ENCODE peak calls at places on chromosomes 12 and 14, in nine cellular contexts. H is pancreas, V is IMR-90, G is Calu3, C is mesothelial cell of epicardium, E is AG04449, M is bronchial epithelial cell, Q is ascending aorta, N is cardiac muscle cell. R is an unnamed sample.

GRCh38 chr12:18446245-18446644 is 184.9 kb downstream of the PIK3C2G start:
- DNase-seq in G (no peak), E (no peak), N (no peak), C (no peak), M (no peak), H (no peak), V (no peak), Q (no peak), R (peak)

GRCh38 chr14:96040836-96041371 is 1.7 kb downstream of the C14orf132 start:
- DNase-seq in N (no peak), H (no peak), C (no peak), Q (no peak), V (peak), G (no peak), E (no peak), M (no peak), R (no peak)

GRCh38 chr14:60485600-60486251 is at the start of gene C14orf39:
- DNase-seq in G (no peak), M (peak), E (no peak), N (peak), Q (no peak), C (no peak), V (peak), H (no peak), R (peak)

GRCh38 chr14:65131176-65131765 is 29.0 kb upstream of the MAX start:
- DNase-seq in C (no peak), N (no peak), Q (no peak), M (peak), G (peak), H (no peak), E (peak), V (peak), R (no peak)

GRCh38 chr12:78711954-78712353 is 152.6 kb upstream of the SYT1 start:
- DNase-seq in E (no peak), C (no peak), N (no peak), Q (no peak), M (no peak), H (no peak), V (no peak), G (no peak), R (no peak)

GRCh38 chr12:110549716-110550115 is 33.4 kb downstream of the PPTC7 start:
- DNase-seq in Q (no peak), G (no peak), C (no peak), E (no peak), H (no peak), N (peak), V (no peak), M (no peak), R (no peak)

GRCh38 chr12:125568306-125568705 is 503.1 kb downstream of the AACS start:
- DNase-seq in C (no peak), E (no peak), G (no peak), Q (no peak), V (no peak), H (no peak), N (peak), M (no peak), R (no peak)

GRCh38 chr14:92962031-92962830 is 39.3 kb downstream of the CHGA start:
- DNase-seq in M (no peak), G (no peak), V (no peak), C (no peak), E (no peak), N (no peak), Q (no peak), H (no peak), R (no peak)

GRCh38 chr12:76738824-76739579 is 24.9 kb upstream of the ZDHHC17 start:
- DNase-seq in G (no peak), H (no peak), E (no peak), M (no peak), N (no peak), C (no peak), Q (no peak), V (no peak), R (no peak)

GRCh38 chr12:52649066-52649465 is 2.9 kb downstream of the KRT2 start:
- DNase-seq in Q (no peak), H (no peak), C (no peak), M (no peak), V (no peak), E (no peak), G (no peak), N (no peak), R (no peak)

GRCh38 chr12:104588048-104588942 is 131.5 kb downstream of the CHST11 start:
- DNase-seq in H (no peak), V (peak), C (no peak), E (no peak), N (no peak), M (peak), Q (no peak), G (peak), R (no peak)

GRCh38 chr12:100268835-100269564 is 2.0 kb downstream of the SCYL2 start:
- DNase-seq in H (no peak), N (peak), M (peak), V (peak), E (no peak), Q (no peak), C (no peak), G (no peak), R (no peak)

GRCh38 chr12:50555471-50555885 is 50.7 kb downstream of the DIP2B start:
- DNase-seq in G (no peak), Q (no peak), V (no peak), H (no peak), M (no peak), N (no peak), E (no peak), C (no peak), R (no peak)

GRCh38 chr12:123364532-123365140 is at the start of gene SBNO1:
- DNase-seq in V (peak), C (peak), M (no peak), E (peak), N (peak), G (peak), Q (no peak), H (peak), R (peak)

GRCh38 chr12:89907659-89908058 is 199.0 kb upstream of the ATP2B1 start:
- DNase-seq in Q (no peak), C (no peak), G (no peak), M (no peak), N (no peak), H (no peak), V (no peak), E (no peak), R (no peak)

GRCh38 chr14:57352771-57353170 is 37.6 kb upstream of the NAA30 start:
- DNase-seq in V (no peak), E (no peak), G (no peak), N (no peak), Q (no peak), H (no peak), M (peak), C (no peak), R (no peak)

GRCh38 chr14:33765251-33765650 is 185.6 kb downstream of the EGLN3 start:
- DNase-seq in V (no peak), C (no peak), H (no peak), E (no peak), N (peak), Q (no peak), G (no peak), M (no peak), R (no peak)

GRCh38 chr14:105879503-105879866 is 353.1 kb downstream of the TMEM121 start:
- DNase-seq in N (no peak), G (no peak), H (no peak), C (peak), V (no peak), E (no peak), M (no peak), Q (no peak), R (no peak)

GRCh38 chr12:47549258-47549657 is 156.6 kb downstream of the RPAP3 start:
- DNase-seq in H (no peak), Q (no peak), V (no peak), N (no peak), E (no peak), G (no peak), M (peak), C (no peak), R (no peak)

GRCh38 chr14:50524071-50524470 is 8.3 kb downstream of the MAP4K5 start:
- DNase-seq in C (no peak), G (no peak), N (no peak), Q (no peak), V (no peak), H (no peak), E (no peak), M (no peak), R (peak)

GRCh38 chr12:18955594-18955993 is 173.9 kb upstream of the PLEKHA5 start:
- DNase-seq in N (no peak), Q (no peak), E (peak), H (no peak), C (no peak), G (no peak), M (peak), V (peak), R (no peak)

GRCh38 chr12:21828111-21828775 is 53.7 kb upstream of the KCNJ8 start:
- DNase-seq in G (no peak), Q (no peak), M (no peak), E (no peak), N (no peak), H (no peak), C (no peak), V (peak), R (no peak)

GRCh38 chr14:102200690-102201368 is 61.1 kb downstream of the WDR20 start:
- DNase-seq in N (no peak), C (no peak), H (no peak), M (no peak), Q (no peak), G (no peak), V (peak), E (no peak), R (no peak)

GRCh38 chr12:132513070-132513398 is 23.1 kb downstream of the FBRSL1 start:
- DNase-seq in H (no peak), G (no peak), N (no peak), Q (no peak), C (no peak), E (no peak), V (peak), M (no peak), R (no peak)

GRCh38 chr14:52780893-52781292 is 10.5 kb downstream of the GNPNAT1 start:
- DNase-seq in Q (no peak), H (no peak), N (no peak), M (no peak), G (no peak), V (no peak), E (no peak), C (no peak), R (no peak)

GRCh38 chr14:101480022-101480746 is 81.1 kb upstream of the DIO3 start:
- DNase-seq in Q (no peak), E (no peak), M (no peak), V (no peak), N (no peak), C (peak), G (no peak), H (no peak), R (no peak)

GRCh38 chr14:80624581-80624980 is 317.0 kb downstream of the CEP128 start:
- DNase-seq in C (no peak), N (no peak), Q (no peak), M (no peak), V (peak), H (no peak), G (no peak), E (no peak), R (no peak)

GRCh38 chr14:102008891-102009290 is 44.5 kb downstream of the DYNC1H1 start:
- DNase-seq in C (no peak), H (no peak), V (no peak), N (no peak), Q (no peak), M (no peak), E (no peak), G (no peak), R (no peak)

GRCh38 chr12:65022960-65023359 is 98.1 kb downstream of the WIF1 start:
- DNase-seq in Q (no peak), C (no peak), G (peak), V (no peak), N (no peak), E (no peak), H (no peak), M (peak), R (no peak)

GRCh38 chr12:68530965-68531364 is 79.7 kb upstream of the RAP1B start:
- DNase-seq in M (no peak), H (no peak), G (no peak), Q (no peak), V (peak), N (no peak), C (no peak), E (peak), R (no peak)

GRCh38 chr14:31926123-31926522 is 151.0 kb upstream of the ARHGAP5 start:
- DNase-seq in C (no peak), G (no peak), N (peak), V (peak), M (peak), Q (no peak), E (no peak), H (no peak), R (peak)

GRCh38 chr12:96302706-96303310 is 97.4 kb downstream of the CDK17 start:
- DNase-seq in H (no peak), C (no peak), Q (no peak), M (no peak), E (no peak), G (no peak), N (no peak), V (no peak), R (no peak)

GRCh38 chr12:123113038-123113437 is 37.9 kb downstream of the PITPNM2 start:
- DNase-seq in M (no peak), C (no peak), H (no peak), G (no peak), E (no peak), Q (no peak), V (no peak), N (no peak), R (no peak)

GRCh38 chr14:55585854-55586253 is 5.8 kb downstream of the KTN1 start:
- DNase-seq in M (peak), V (peak), G (no peak), E (no peak), C (no peak), H (no peak), N (no peak), Q (no peak), R (no peak)

DNA sequence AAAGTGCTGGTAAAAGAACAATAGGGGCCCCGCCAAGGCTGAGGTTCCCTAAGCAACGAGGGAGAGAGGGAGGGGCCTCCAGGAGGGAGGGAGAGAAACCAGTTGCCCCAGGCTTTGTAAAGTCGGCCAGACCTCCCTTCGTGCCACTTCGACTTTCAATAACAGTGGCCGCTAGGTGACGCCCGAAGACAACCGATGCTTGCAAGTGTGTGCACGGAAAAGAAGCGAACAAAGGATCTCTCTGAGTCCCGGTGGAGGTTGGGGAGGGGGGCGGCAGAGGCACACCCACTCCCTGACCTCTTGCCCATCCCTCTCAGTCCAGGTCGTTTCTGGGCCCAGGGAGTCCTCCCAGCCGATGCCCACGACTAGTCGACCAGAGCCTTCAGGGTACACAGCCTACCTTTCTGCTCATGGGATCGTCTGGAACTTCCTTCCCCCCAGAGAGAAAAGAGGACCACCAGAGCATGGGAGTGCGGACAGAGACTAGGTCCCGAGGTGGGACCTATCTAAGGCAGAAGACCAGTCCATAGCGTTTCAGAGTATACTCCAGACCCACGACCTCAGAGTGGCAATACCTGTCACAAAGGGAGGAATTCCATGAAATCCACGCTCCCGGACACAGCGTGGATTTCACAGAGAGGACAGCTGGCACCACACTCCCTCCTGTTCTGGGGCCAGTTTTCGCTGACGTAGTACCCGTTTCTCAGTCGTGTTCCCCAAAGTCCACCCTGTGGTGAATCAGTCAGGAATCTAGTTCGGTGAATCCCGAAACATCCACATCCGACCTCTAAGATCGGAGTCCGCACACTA is 262.7 kb upstream of the ALG10B start:
- DNase-seq in Q (no peak), M (no peak), N (no peak), V (no peak), H (peak), C (no peak), E (no peak), G (peak), R (peak)
- TF ChIP-seq CTCF in Q (no peak), M (peak), N (no peak), V (no peak), H (peak), C (no peak), E (no peak), G (peak), R (no peak)

GRCh38 chr12:16492240-16492639 is 113.7 kb downstream of the LMO3 start:
- DNase-seq in Q (no peak), H (no peak), E (no peak), C (no peak), N (no peak), V (no peak), M (no peak), G (no peak), R (no peak)
- TF ChIP-seq CTCF in Q (no peak), H (no peak), E (no peak), C (no peak), N (no peak), V (no peak), M (no peak), G (no peak), R (no peak)

GRCh38 chr12:22990501-22990900 is 365.5 kb downstream of the ETNK1 start:
- DNase-seq in E (no peak), Q (no peak), V (no peak), H (no peak), G (no peak), N (no peak), M (no peak), C (no peak), R (no peak)
- TF ChIP-seq CTCF in E (no peak), Q (no peak), V (no peak), H (no peak), G (no peak), N (no peak), M (no peak), C (no peak), R (no peak)

GRCh38 chr14:71050227-71050823 is 143.1 kb downstream of the PCNX1 start:
- DNase-seq in G (no peak), Q (no peak), E (no peak), V (peak), C (no peak), M (peak), N (no peak), H (no peak), R (peak)
- TF ChIP-seq CTCF in G (no peak), Q (no peak), E (peak), V (peak), C (peak), M (peak), N (peak), H (no peak), R (peak)

GRCh38 chr12:130876297-130876696 is 4.4 kb downstream of the RAN start:
- DNase-seq in C (no peak), N (no peak), V (no peak), H (no peak), Q (no peak), G (no peak), M (no peak), E (no peak), R (no peak)
- TF ChIP-seq CTCF in C (no peak), N (no peak), V (no peak), H (no peak), Q (no peak), G (no peak), M (no peak), E (no peak), R (no peak)

GRCh38 chr12:26861690-26862089 is 28.7 kb upstream of the ITPR2 start:
- DNase-seq in C (no peak), V (no peak), E (no peak), Q (no peak), H (no peak), N (no peak), G (no peak), M (no peak), R (no peak)

GRCh38 chr12:26857465-26858176 is 24.6 kb upstream of the ITPR2 start:
- DNase-seq in C (no peak), E (no peak), N (no peak), H (peak), M (no peak), Q (no peak), V (no peak), G (no peak), R (no peak)

GRCh38 chr12:26868505-26869494 is 35.8 kb upstream of the ITPR2 start:
- DNase-seq in M (no peak), G (no peak), V (no peak), E (no peak), C (no peak), Q (no peak), N (no peak), H (no peak), R (no peak)

GRCh38 chr12:26867084-26867483 is 34.1 kb upstream of the ITPR2 start:
- DNase-seq in C (no peak), G (no peak), Q (no peak), N (no peak), M (no peak), H (no peak), E (no peak), V (no peak), R (peak)

DNA sequence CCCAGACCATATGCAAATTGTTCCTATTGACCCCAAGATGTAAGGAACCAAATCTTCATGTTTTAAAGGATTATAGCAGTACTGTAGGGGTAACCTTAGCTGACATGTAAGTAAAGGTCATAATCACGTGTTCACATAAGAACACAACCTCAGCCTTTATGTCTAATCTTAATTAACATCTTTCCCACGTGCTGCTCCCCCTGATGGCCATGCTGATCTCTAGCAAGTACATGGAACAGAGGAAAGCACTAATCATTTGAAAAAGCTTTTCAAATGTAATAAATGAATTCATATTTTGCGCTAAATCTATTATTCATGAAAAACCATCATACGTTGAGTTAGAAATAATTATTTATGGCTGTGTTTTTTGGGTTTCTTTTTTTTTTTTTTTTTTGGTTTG is 30.5 kb upstream of the ITPR2 start:
- DNase-seq in E (no peak), C (no peak), N (no peak), Q (no peak), V (peak), G (peak), H (no peak), M (peak), R (no peak)
- TF ChIP-seq CTCF in E (peak), C (no peak), N (peak), Q (no peak), V (peak), G (peak), H (no peak), M (peak), R (peak)

DNA sequence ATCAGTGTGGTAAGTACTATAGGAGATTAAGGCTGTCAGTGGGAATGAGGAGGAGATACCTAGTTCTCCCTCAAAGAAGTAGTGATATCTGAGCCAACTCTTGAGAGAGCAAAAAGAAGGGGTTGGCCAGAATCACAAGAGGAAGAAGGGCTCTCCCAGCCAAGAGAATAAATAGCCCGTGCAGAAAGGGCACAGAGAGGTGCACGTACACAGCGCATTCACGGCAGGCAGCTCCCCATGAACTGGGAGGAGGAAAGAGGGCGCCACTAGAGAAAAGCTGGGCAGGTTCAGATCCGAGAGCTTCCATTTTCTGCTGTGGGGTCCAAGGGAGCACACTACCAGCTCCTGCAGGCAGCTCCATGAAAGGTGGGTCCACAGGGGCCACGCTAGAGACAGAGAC is 59.9 kb downstream of the PPP2R5E start:
- DNase-seq in H (no peak), Q (no peak), G (no peak), N (no peak), V (no peak), C (no peak), E (no peak), M (no peak), R (no peak)
- TF ChIP-seq CTCF in H (no peak), Q (no peak), G (no peak), N (no peak), V (no peak), C (no peak), E (no peak), M (no peak), R (no peak)